ENCODE peak calls at places on chromosomes 13 and 19, in six cellular contexts. E is memory B cell; L is H7; U is dermis microvascular lymphatic vessel endothelial cell; M is activated CD4-positive, alpha-beta T cell treated with anti-CD3 and anti-CD28 coated beads, Interleukin-2, amount 50 U/mL, for 24 hours; P is iPS-NIHi11. N is an unnamed sample.

GRCh38 chr13:75963318-75963717 is 327.2 kb downstream of the LMO7 start:
- DNase-seq in E (no peak), L (no peak), U (no peak), M (no peak), P (no peak), N (no peak)

GRCh38 chr13:26837102-26837501 is 76.5 kb upstream of the GPR12 start:
- DNase-seq in E (no peak), L (no peak), U (no peak), M (no peak), P (no peak), N (no peak)

GRCh38 chr19:50639121-50640112 is at the start of gene SYT3:
- DNase-seq in E (no peak), L (peak; percentile 97), U (peak; percentile 44), M (peak; percentile 24), P (peak; percentile 92), N (no peak)

GRCh38 chr19:42252365-42253244 is 2.3 kb downstream of the ERF start:
- DNase-seq in E (no peak), L (peak; percentile 70), U (peak; percentile 28), M (no peak), P (no peak), N (no peak)

GRCh38 chr19:2273356-2274184 is 8.4 kb downstream of the PEAK3 start:
- DNase-seq in E (peak; percentile 88), L (peak; percentile 98), U (peak; percentile 70), M (peak; percentile 58), P (peak; percentile 94), N (no peak)

GRCh38 chr19:9165256-9165655 is 13.5 kb upstream of the OR7D2 start:
- DNase-seq in E (no peak), L (no peak), U (no peak), M (no peak), P (no peak), N (no peak)

GRCh38 chr19:18193388-18194207 is 580 bp downstream of the MPV17L2 start:
- DNase-seq in E (no peak), L (no peak), U (peak; percentile 19), M (no peak), P (no peak), N (no peak)

GRCh38 chr13:113552786-113553540 is 31.6 kb upstream of the TFDP1 start:
- DNase-seq in E (no peak), L (peak; percentile 42), U (peak; percentile 95), M (no peak), P (no peak), N (no peak)

GRCh38 chr19:57171551-57172081 is 4.3 kb upstream of the DUXA start:
- DNase-seq in E (peak; percentile 53), L (peak; percentile 89), U (peak; percentile 19), M (no peak), P (peak; percentile 39), N (no peak)

GRCh38 chr19:39474139-39474620 is 6.5 kb upstream of the TIMM50 start:
- DNase-seq in E (peak; percentile 77), L (peak; percentile 95), U (peak; percentile 62), M (peak; percentile 54), P (peak; percentile 91), N (no peak)

GRCh38 chr19:40070058-40070457 is 14.0 kb upstream of the ZNF780B start:
- DNase-seq in E (no peak), L (no peak), U (no peak), M (no peak), P (no peak), N (no peak)

N was measured in iPS DF 19.7.